ENCODE peak calls at places on chromosome 7, in five cellular contexts. F is lung, Y is SJSA1, T is heart right ventricle, D is tibial nerve. P is an unnamed sample.

GRCh38 chr7:149765399-149766121 is 7.8 kb downstream of the ZNF467 start:
- DNase-seq in T (no peak), Y (no peak), D (no peak), F (no peak), P (no peak)

GRCh38 chr7:87328281-87328680 is 17.2 kb upstream of the CROT start:
- DNase-seq in T (no peak), D (no peak), F (no peak), Y (no peak), P (no peak)

GRCh38 chr7:79216236-79216635 is 237.2 kb downstream of the MAGI2 start:
- DNase-seq in Y (no peak), F (no peak), T (no peak), D (no peak), P (no peak)

GRCh38 chr7:7516156-7516555 is 19.5 kb downstream of the COL28A1 start:
- DNase-seq in T (no peak), F (no peak), D (no peak), Y (no peak), P (no peak)

GRCh38 chr7:25675789-25676474 is 447.6 kb upstream of the NPVF start:
- DNase-seq in T (no peak), Y (no peak), D (no peak), F (no peak), P (no peak)

GRCh38 chr7:19920200-19920599 is 146.8 kb upstream of the TMEM196 start:
- DNase-seq in T (no peak), D (no peak), Y (no peak), F (no peak), P (no peak)

GRCh38 chr7:136925556-136925955 is 57.1 kb downstream of the CHRM2 start:
- DNase-seq in D (no peak), F (no peak), T (no peak), Y (no peak), P (no peak)

GRCh38 chr7:12570148-12570528 is 382 bp upstream of the SCIN start:
- DNase-seq in Y (no peak), D (no peak), F (peak; percentile 52), T (no peak), P (no peak)

GRCh38 chr7:2477447-2478386 is 1.5 kb upstream of the GRIFIN start:
- DNase-seq in Y (peak; percentile 55), D (peak; percentile 23), T (peak; percentile 64), F (peak; percentile 49), P (no peak)

GRCh38 chr7:157090485-157091165 is 48.1 kb upstream of the UBE3C start:
- DNase-seq in F (no peak), D (no peak), Y (no peak), T (no peak), P (no peak)

GRCh38 chr7:136883046-136883445 is 14.6 kb downstream of the CHRM2 start:
- DNase-seq in Y (no peak), T (no peak), D (no peak), F (no peak), P (no peak)

GRCh38 chr7:116528008-116528789 is 3.4 kb downstream of the CAV1 start:
- DNase-seq in T (peak; percentile 76), D (peak; percentile 27), Y (peak; percentile 83), F (peak; percentile 51), P (peak; percentile 72)

GRCh38 chr7:123871998-123872867 is 27.3 kb downstream of the HYAL4 start:
- DNase-seq in D (peak; percentile 15), F (peak; percentile 42), T (peak; percentile 15), Y (peak; percentile 7), P (peak; percentile 5)

GRCh38 chr7:41428330-41428729 is 274.6 kb downstream of the INHBA start:
- DNase-seq in F (no peak), T (no peak), Y (no peak), D (no peak), P (no peak)

GRCh38 chr7:30321089-30321991 is 36.9 kb downstream of the ZNRF2 start:
- DNase-seq in F (no peak), D (no peak), T (no peak), Y (peak; percentile 25), P (no peak)

GRCh38 chr7:10974717-10975032 is 1.0 kb downstream of the PHF14 start:
- DNase-seq in F (no peak), D (no peak), T (no peak), Y (no peak), P (no peak)

GRCh38 chr7:75727881-75728592 is 10.7 kb downstream of the HIP1 start:
- DNase-seq in Y (peak; percentile 59), F (peak; percentile 93), D (no peak), T (no peak), P (no peak)

GRCh38 chr7:30922596-30922995 is 10.9 kb downstream of the AQP1 start:
- DNase-seq in T (peak; percentile 3), D (no peak), Y (no peak), F (peak; percentile 26), P (no peak)

GRCh38 chr7:1329966-1330915 is 97.6 kb downstream of the UNCX start:
- DNase-seq in Y (no peak), D (no peak), T (no peak), F (no peak), P (no peak)

GRCh38 chr7:12623885-12624498 is 53.5 kb downstream of the SCIN start:
- DNase-seq in T (no peak), D (no peak), Y (peak; percentile 27), F (no peak), P (no peak)

GRCh38 chr7:129066290-129067131 is 11.6 kb upstream of the TNPO3 start:
- DNase-seq in D (no peak), Y (peak; percentile 97), F (no peak), T (no peak), P (peak; percentile 47)

GRCh38 chr7:48741545-48741944 is 182.8 kb upstream of the CDC14C start:
- DNase-seq in T (no peak), F (no peak), Y (no peak), D (no peak), P (no peak)

GRCh38 chr7:129739427-129739826 is 127.9 kb downstream of the NRF1 start:
- DNase-seq in F (no peak), T (peak; percentile 66), D (no peak), Y (no peak), P (no peak)

GRCh38 chr7:38975944-38976392 is 1.7 kb upstream of the POU6F2 start:
- DNase-seq in F (no peak), Y (no peak), T (no peak), D (no peak), P (no peak)

GRCh38 chr7:89837515-89837914 is 316.8 kb upstream of the STEAP1 start:
- DNase-seq in F (no peak), Y (no peak), D (no peak), T (no peak), P (no peak)

GRCh38 chr7:106640368-106641141 is 20.4 kb downstream of the CCDC71L start:
- DNase-seq in D (no peak), Y (peak; percentile 36), F (no peak), T (no peak), P (no peak)

GRCh38 chr7:76509931-76510877 is at the start of gene UPK3B:
- DNase-seq in F (peak; percentile 52), T (no peak), Y (no peak), D (no peak), P (no peak)

GRCh38 chr7:93914581-93915066 is 6.9 kb upstream of the GNG11 start:
- DNase-seq in Y (peak; percentile 65), D (no peak), F (no peak), T (no peak), P (no peak)

GRCh38 chr7:148261996-148262688 is 328.4 kb upstream of the C7orf33 start:
- DNase-seq in D (no peak), T (no peak), F (no peak), Y (no peak), P (no peak)

GRCh38 chr7:152435384-152436278 is at the start of gene KMT2C:
- DNase-seq in D (peak; percentile 37), F (peak; percentile 51), Y (peak; percentile 65), T (peak; percentile 65), P (no peak)

GRCh38 chr7:33109758-33110238 is 594 bp upstream of the RP9 start:
- DNase-seq in Y (no peak), D (no peak), F (no peak), T (no peak), P (no peak)

GRCh38 chr7:14598978-14599377 is 303.6 kb downstream of the DGKB start:
- DNase-seq in Y (no peak), F (no peak), D (no peak), T (peak; percentile 57), P (no peak)

GRCh38 chr7:55133630-55134392 is 115.0 kb downstream of the EGFR start:
- DNase-seq in D (no peak), F (peak; percentile 59), T (peak; percentile 81), Y (peak; percentile 96), P (peak; percentile 95)

GRCh38 chr7:425794-426188 is 93.9 kb downstream of the PDGFA start:
- DNase-seq in T (no peak), Y (no peak), F (no peak), D (no peak), P (no peak)

GRCh38 chr7:2609001-2609411 is 22.8 kb upstream of the TTYH3 start:
- DNase-seq in T (no peak), D (no peak), Y (no peak), F (no peak), P (no peak)

GRCh38 chr7:7639421-7639820 is 1.1 kb upstream of the UMAD1 start:
- DNase-seq in Y (no peak), T (no peak), F (no peak), D (no peak), P (no peak)

GRCh38 chr7:92076509-92076908 is 57.8 kb downstream of the CYP51A1 start:
- DNase-seq in Y (no peak), D (no peak), F (no peak), T (no peak), P (no peak)

GRCh38 chr7:36312064-36312914 is 77.4 kb upstream of the ANLN start:
- DNase-seq in T (no peak), D (no peak), F (peak; percentile 58), Y (no peak), P (no peak)

GRCh38 chr7:131074585-131074984 is 253.1 kb upstream of the MKLN1 start:
- DNase-seq in D (no peak), Y (no peak), F (no peak), T (no peak), P (no peak)

GRCh38 chr7:131072505-131073091 is 255.1 kb upstream of the MKLN1 start:
- DNase-seq in D (no peak), Y (peak; percentile 56), T (no peak), F (no peak), P (no peak)

GRCh38 chr7:131068604-131069021 is 259.1 kb upstream of the MKLN1 start:
- DNase-seq in T (no peak), F (no peak), Y (peak; percentile 17), D (no peak), P (no peak)

GRCh38 chr7:131074043-131074442 is 253.6 kb upstream of the MKLN1 start:
- DNase-seq in Y (no peak), T (no peak), D (no peak), F (no peak), P (no peak)

GRCh38 chr7:131071786-131072504 is 255.7 kb upstream of the MKLN1 start:
- DNase-seq in Y (peak; percentile 88), T (peak; percentile 87), D (peak; percentile 26), F (peak; percentile 57), P (no peak)
- H3K4me3 ChIP-seq in Y (peak overlapping the region; percentile 28), T (peak overlapping the region; percentile 36), D (peak overlapping the region; percentile 2), F (no peak overlapping the region), P (no peak overlapping the region)

GRCh38 chr7:128005117-128005516 is 26.1 kb downstream of the LRRC4 start:
- DNase-seq in D (no peak), F (no peak), T (no peak), Y (no peak), P (no peak)
- H3K4me3 ChIP-seq in D (no peak overlapping the region), F (no peak overlapping the region), T (no peak overlapping the region), Y (no peak overlapping the region), P (no peak overlapping the region)

GRCh38 chr7:100873599-100874299 is 1.2 kb upstream of the SRRT start:
- DNase-seq in F (no peak), Y (no peak), D (no peak), T (no peak), P (no peak)
- H3K4me3 ChIP-seq in F (peak overlapping the region; percentile 81), Y (peak overlapping the region; percentile 71), D (peak overlapping the region; percentile 97), T (peak overlapping the region; percentile 91), P (peak overlapping the region; percentile 88)

GRCh38 chr7:42993038-42993437 is 60.9 kb downstream of the MRPL32 start:
- DNase-seq in T (no peak), D (no peak), Y (no peak), F (no peak), P (no peak)
- H3K4me3 ChIP-seq in T (no peak overlapping the region), D (no peak overlapping the region), Y (no peak overlapping the region), F (no peak overlapping the region), P (no peak overlapping the region)